ENCODE peak calls at places on chromosomes 12 and 14, in four cellular contexts. One of them, this sample, is unnamed.

GRCh38 chr12:89862511-89863331 is 154.1 kb upstream of the ATP2B1 start:
- DNase-seq in CD8-positive, alpha-beta T cell: no peak
- DNase-seq in fibroblast of the aortic adventitia: no peak
- DNase-seq in neural crest cell: no peak
- DNase-seq in this sample: no peak

GRCh38 chr12:91361864-91362263 is 179.2 kb upstream of the DCN start:
- DNase-seq in CD8-positive, alpha-beta T cell: no peak
- DNase-seq in fibroblast of the aortic adventitia: peak; percentile 74
- DNase-seq in neural crest cell: no peak
- DNase-seq in this sample: no peak

GRCh38 chr14:74685054-74685453 is 27.8 kb downstream of the AREL1 start:
- DNase-seq in CD8-positive, alpha-beta T cell: no peak
- DNase-seq in fibroblast of the aortic adventitia: no peak
- DNase-seq in neural crest cell: no peak
- DNase-seq in this sample: no peak

GRCh38 chr12:3042394-3042793 is 34.8 kb upstream of the TSPAN9 start:
- DNase-seq in CD8-positive, alpha-beta T cell: no peak
- DNase-seq in fibroblast of the aortic adventitia: no peak
- DNase-seq in neural crest cell: no peak
- DNase-seq in this sample: no peak

GRCh38 chr12:13165578-13166120 is 30.9 kb upstream of the EMP1 start:
- DNase-seq in CD8-positive, alpha-beta T cell: peak; percentile 60
- DNase-seq in fibroblast of the aortic adventitia: peak; percentile 75
- DNase-seq in neural crest cell: no peak
- DNase-seq in this sample: no peak

GRCh38 chr12:131831021-131831571 is 2.9 kb downstream of the MMP17 start:
- DNase-seq in CD8-positive, alpha-beta T cell: no peak
- DNase-seq in fibroblast of the aortic adventitia: peak; percentile 13
- DNase-seq in neural crest cell: no peak
- DNase-seq in this sample: peak; percentile 73

GRCh38 chr12:119444462-119445044 is 110.0 kb downstream of the CCDC60 start:
- DNase-seq in CD8-positive, alpha-beta T cell: peak; percentile 4
- DNase-seq in fibroblast of the aortic adventitia: peak; percentile 43
- DNase-seq in neural crest cell: peak; percentile 54
- DNase-seq in this sample: no peak

GRCh38 chr12:110998165-110998564 is 77.8 kb upstream of the MYL2 start:
- DNase-seq in CD8-positive, alpha-beta T cell: no peak
- DNase-seq in fibroblast of the aortic adventitia: no peak
- DNase-seq in neural crest cell: no peak
- DNase-seq in this sample: no peak

GRCh38 chr14:104144911-104145825 is 6.8 kb downstream of the KIF26A start:
- DNase-seq in CD8-positive, alpha-beta T cell: no peak
- DNase-seq in fibroblast of the aortic adventitia: no peak
- DNase-seq in neural crest cell: no peak
- DNase-seq in this sample: peak; percentile 89

GRCh38 chr14:101973356-101973755 is 9.0 kb downstream of the DYNC1H1 start:
- DNase-seq in CD8-positive, alpha-beta T cell: no peak
- DNase-seq in fibroblast of the aortic adventitia: no peak
- DNase-seq in neural crest cell: no peak
- DNase-seq in this sample: no peak

GRCh38 chr12:4214912-4215861 is 58.4 kb upstream of the CCND2 start:
- DNase-seq in CD8-positive, alpha-beta T cell: peak; percentile 21
- DNase-seq in fibroblast of the aortic adventitia: no peak
- DNase-seq in neural crest cell: no peak
- DNase-seq in this sample: no peak

GRCh38 chr14:77014004-77014604 is 14.4 kb downstream of the IRF2BPL start:
- DNase-seq in CD8-positive, alpha-beta T cell: no peak
- DNase-seq in fibroblast of the aortic adventitia: peak; percentile 62
- DNase-seq in neural crest cell: no peak
- DNase-seq in this sample: no peak

GRCh38 chr14:72883963-72884362 is 9.9 kb downstream of the DPF3 start:
- DNase-seq in CD8-positive, alpha-beta T cell: no peak
- DNase-seq in fibroblast of the aortic adventitia: peak; percentile 41
- DNase-seq in neural crest cell: no peak
- DNase-seq in this sample: no peak

GRCh38 chr12:84842406-84843013 is 70.1 kb downstream of the SLC6A15 start:
- DNase-seq in CD8-positive, alpha-beta T cell: no peak
- DNase-seq in fibroblast of the aortic adventitia: peak; percentile 66
- DNase-seq in neural crest cell: no peak
- DNase-seq in this sample: no peak

GRCh38 chr14:71322660-71323250 is 415.5 kb downstream of the PCNX1 start:
- DNase-seq in CD8-positive, alpha-beta T cell: no peak
- DNase-seq in fibroblast of the aortic adventitia: peak; percentile 78
- DNase-seq in neural crest cell: no peak
- DNase-seq in this sample: no peak

GRCh38 chr14:52121441-52121840 is 52.6 kb upstream of the NID2 start:
- DNase-seq in CD8-positive, alpha-beta T cell: no peak
- DNase-seq in fibroblast of the aortic adventitia: peak; percentile 39
- DNase-seq in neural crest cell: no peak
- DNase-seq in this sample: no peak

GRCh38 chr12:124568431-124569374 is 1.3 kb upstream of the NCOR2 start:
- DNase-seq in CD8-positive, alpha-beta T cell: no peak
- DNase-seq in fibroblast of the aortic adventitia: peak; percentile 97
- DNase-seq in neural crest cell: no peak
- DNase-seq in this sample: no peak

GRCh38 chr14:32405856-32406255 is 76.8 kb downstream of the AKAP6 start:
- DNase-seq in CD8-positive, alpha-beta T cell: no peak
- DNase-seq in fibroblast of the aortic adventitia: no peak
- DNase-seq in neural crest cell: no peak
- DNase-seq in this sample: no peak
- TF ChIP-seq CTCF in CD8-positive, alpha-beta T cell: no peak
- TF ChIP-seq CTCF in fibroblast of the aortic adventitia: no peak
- TF ChIP-seq CTCF in neural crest cell: peak; percentile 11
- TF ChIP-seq CTCF in this sample: no peak

GRCh38 chr12:103012884-103013283 is 55.4 kb downstream of the ASCL1 start:
- DNase-seq in CD8-positive, alpha-beta T cell: no peak
- DNase-seq in fibroblast of the aortic adventitia: no peak
- DNase-seq in neural crest cell: peak; percentile 64
- DNase-seq in this sample: no peak

GRCh38 chr12:103016381-103016780 is 58.9 kb downstream of the ASCL1 start:
- DNase-seq in CD8-positive, alpha-beta T cell: no peak
- DNase-seq in fibroblast of the aortic adventitia: no peak
- DNase-seq in neural crest cell: no peak
- DNase-seq in this sample: no peak

GRCh38 chr12:103011974-103012763 is 54.7 kb downstream of the ASCL1 start:
- DNase-seq in CD8-positive, alpha-beta T cell: no peak
- DNase-seq in fibroblast of the aortic adventitia: no peak
- DNase-seq in neural crest cell: no peak
- DNase-seq in this sample: no peak

DNA sequence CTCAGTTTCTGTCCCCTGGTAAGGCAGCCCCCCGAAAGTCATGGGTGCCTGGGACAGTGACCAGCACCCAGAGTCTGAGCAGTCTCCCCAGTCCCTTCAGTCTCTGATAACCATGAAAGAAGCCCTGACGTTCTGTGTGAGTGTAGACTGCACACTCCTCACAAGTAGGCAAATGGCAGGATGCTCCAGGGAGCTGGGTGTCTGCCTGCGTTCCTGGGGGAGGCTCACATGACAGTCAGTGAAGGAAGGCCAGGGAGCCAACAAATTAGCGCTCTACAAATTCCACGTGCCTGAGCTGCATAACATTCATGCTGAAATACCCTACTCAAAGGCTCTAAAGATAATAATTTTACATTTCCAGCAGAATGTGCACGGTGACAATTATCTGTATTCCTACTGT is 56.3 kb downstream of the ASCL1 start:
- DNase-seq in CD8-positive, alpha-beta T cell: no peak
- DNase-seq in fibroblast of the aortic adventitia: no peak
- DNase-seq in neural crest cell: no peak
- DNase-seq in this sample: no peak
- TF ChIP-seq CTCF in CD8-positive, alpha-beta T cell: no peak
- TF ChIP-seq CTCF in fibroblast of the aortic adventitia: no peak
- TF ChIP-seq CTCF in neural crest cell: no peak
- TF ChIP-seq CTCF in this sample: no peak

GRCh38 chr12:49671051-49671765 is 36.0 kb downstream of the FMNL3 start:
- DNase-seq in CD8-positive, alpha-beta T cell: peak; percentile 54
- DNase-seq in fibroblast of the aortic adventitia: no peak
- DNase-seq in neural crest cell: no peak
- DNase-seq in this sample: no peak

GRCh38 chr12:49672351-49673181 is 34.6 kb downstream of the FMNL3 start:
- DNase-seq in CD8-positive, alpha-beta T cell: no peak
- DNase-seq in fibroblast of the aortic adventitia: peak; percentile 40
- DNase-seq in neural crest cell: no peak
- DNase-seq in this sample: no peak

GRCh38 chr12:49675137-49675536 is 32.1 kb downstream of the FMNL3 start:
- DNase-seq in CD8-positive, alpha-beta T cell: no peak
- DNase-seq in fibroblast of the aortic adventitia: no peak
- DNase-seq in neural crest cell: no peak
- DNase-seq in this sample: no peak

GRCh38 chr12:49674318-49674985 is 32.8 kb downstream of the FMNL3 start:
- DNase-seq in CD8-positive, alpha-beta T cell: no peak
- DNase-seq in fibroblast of the aortic adventitia: peak; percentile 41
- DNase-seq in neural crest cell: no peak
- DNase-seq in this sample: no peak

DNA sequence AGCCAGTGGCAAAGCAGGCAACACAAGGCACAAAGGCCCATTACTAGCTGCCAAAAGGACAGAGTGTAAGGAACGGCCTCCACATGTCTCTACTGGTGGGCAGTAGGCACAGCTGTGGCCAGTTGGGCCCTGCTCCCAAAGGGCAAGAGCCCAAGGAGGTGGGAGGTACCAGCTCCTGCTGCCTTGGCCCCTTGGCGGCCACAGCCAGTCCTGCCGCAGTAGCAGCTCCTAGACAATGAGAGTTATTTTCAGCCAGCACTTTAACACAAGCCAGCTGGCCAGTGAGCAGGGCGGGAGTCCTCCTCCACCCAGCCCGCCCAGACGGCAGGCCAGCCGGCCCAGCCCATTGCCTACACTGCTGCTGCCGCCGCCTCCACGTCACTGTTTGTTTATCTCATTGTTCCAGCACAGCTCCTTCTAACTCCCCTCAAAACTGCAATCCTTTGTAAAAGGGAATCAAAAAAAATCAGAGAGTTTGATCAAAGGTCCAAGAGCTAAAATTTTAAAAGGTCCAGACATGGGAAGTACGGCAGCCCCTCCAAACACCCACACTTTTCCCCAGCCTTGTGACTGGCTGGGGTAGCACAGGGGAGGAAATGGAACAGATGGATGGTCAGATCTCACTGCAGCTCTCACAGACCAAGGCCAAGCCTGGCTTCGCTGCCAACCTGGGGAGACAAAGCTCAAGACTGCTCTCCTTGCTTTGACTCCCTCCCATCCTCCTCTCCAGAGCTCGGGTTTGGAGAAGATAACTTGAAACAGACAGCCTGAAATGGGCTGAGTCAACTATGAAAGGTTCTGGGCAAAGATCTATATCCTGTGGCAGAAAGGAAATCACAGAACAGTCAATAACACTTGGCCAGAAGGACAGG is 33.5 kb downstream of the FMNL3 start:
- DNase-seq in CD8-positive, alpha-beta T cell: no peak
- DNase-seq in fibroblast of the aortic adventitia: peak; percentile 96
- DNase-seq in neural crest cell: peak; percentile 64
- DNase-seq in this sample: peak; percentile 97
- TF ChIP-seq CTCF in CD8-positive, alpha-beta T cell: no peak
- TF ChIP-seq CTCF in fibroblast of the aortic adventitia: peak; percentile 68
- TF ChIP-seq CTCF in neural crest cell: no peak
- TF ChIP-seq CTCF in this sample: peak; percentile 61

GRCh38 chr14:64761441-64762043 is 57.3 kb downstream of the PLEKHG3 start:
- DNase-seq in CD8-positive, alpha-beta T cell: no peak
- DNase-seq in fibroblast of the aortic adventitia: no peak
- DNase-seq in neural crest cell: no peak
- DNase-seq in this sample: peak; percentile 51
- TF ChIP-seq CTCF in CD8-positive, alpha-beta T cell: no peak
- TF ChIP-seq CTCF in fibroblast of the aortic adventitia: peak; percentile 11
- TF ChIP-seq CTCF in neural crest cell: no peak
- TF ChIP-seq CTCF in this sample: peak; percentile 60

GRCh38 chr14:23444314-23444713 is 8.9 kb upstream of the MYH7 start:
- DNase-seq in CD8-positive, alpha-beta T cell: no peak
- DNase-seq in fibroblast of the aortic adventitia: no peak
- DNase-seq in neural crest cell: no peak
- DNase-seq in this sample: no peak

GRCh38 chr14:23443881-23444280 is 8.4 kb upstream of the MYH7 start:
- DNase-seq in CD8-positive, alpha-beta T cell: no peak
- DNase-seq in fibroblast of the aortic adventitia: no peak
- DNase-seq in neural crest cell: no peak
- DNase-seq in this sample: no peak

GRCh38 chr14:23447634-23448353 is 12.3 kb upstream of the MYH7 start:
- DNase-seq in CD8-positive, alpha-beta T cell: no peak
- DNase-seq in fibroblast of the aortic adventitia: no peak
- DNase-seq in neural crest cell: no peak
- DNase-seq in this sample: no peak

GRCh38 chr14:23445773-23446172 is 10.3 kb upstream of the MYH7 start:
- DNase-seq in CD8-positive, alpha-beta T cell: no peak
- DNase-seq in fibroblast of the aortic adventitia: no peak
- DNase-seq in neural crest cell: no peak
- DNase-seq in this sample: no peak

GRCh38 chr14:23446291-23446851 is 10.9 kb upstream of the MYH7 start:
- DNase-seq in CD8-positive, alpha-beta T cell: no peak
- DNase-seq in fibroblast of the aortic adventitia: no peak
- DNase-seq in neural crest cell: no peak
- DNase-seq in this sample: no peak
- TF ChIP-seq CTCF in CD8-positive, alpha-beta T cell: no peak
- TF ChIP-seq CTCF in fibroblast of the aortic adventitia: no peak
- TF ChIP-seq CTCF in neural crest cell: no peak
- TF ChIP-seq CTCF in this sample: no peak

GRCh38 chr12:53625946-53626701 is at the start of gene ATF7:
- DNase-seq in CD8-positive, alpha-beta T cell: peak; percentile 98
- DNase-seq in fibroblast of the aortic adventitia: peak; percentile 98
- DNase-seq in neural crest cell: peak; percentile 100
- DNase-seq in this sample: peak; percentile 99
- TF ChIP-seq CTCF in CD8-positive, alpha-beta T cell: no peak
- TF ChIP-seq CTCF in fibroblast of the aortic adventitia: no peak
- TF ChIP-seq CTCF in neural crest cell: no peak
- TF ChIP-seq CTCF in this sample: no peak

GRCh38 chr14:20606190-20606901 is 15.2 kb upstream of the RNASE12 start:
- DNase-seq in CD8-positive, alpha-beta T cell: no peak
- DNase-seq in fibroblast of the aortic adventitia: peak; percentile 50
- DNase-seq in neural crest cell: no peak
- DNase-seq in this sample: no peak
- TF ChIP-seq CTCF in CD8-positive, alpha-beta T cell: no peak
- TF ChIP-seq CTCF in fibroblast of the aortic adventitia: peak; percentile 66
- TF ChIP-seq CTCF in neural crest cell: peak; percentile 63
- TF ChIP-seq CTCF in this sample: peak; percentile 67